ENCODE peak calls at places on chromosomes 1 and 21, in nine cellular contexts. One of them, this sample, is unnamed.

GRCh38 chr1:151946366-151946764 is 37.1 kb upstream of the THEM4 start:
- DNase-seq in ovary: no peak
- DNase-seq in natural killer cell: no peak
- DNase-seq in choroid plexus epithelial cell: no peak
- DNase-seq in sigmoid colon: no peak
- DNase-seq in mucosa of descending colon: no peak
- DNase-seq in AG04450: no peak
- DNase-seq in hepatocyte: no peak
- DNase-seq in AG10803: peak
- DNase-seq in this sample: no peak

GRCh38 chr1:76266762-76267161 is 192.2 kb downstream of the ST6GALNAC3 start:
- DNase-seq in mucosa of descending colon: no peak
- DNase-seq in AG04450: no peak
- DNase-seq in ovary: no peak
- DNase-seq in natural killer cell: no peak
- DNase-seq in sigmoid colon: no peak
- DNase-seq in hepatocyte: no peak
- DNase-seq in choroid plexus epithelial cell: no peak
- DNase-seq in AG10803: no peak
- DNase-seq in this sample: no peak

GRCh38 chr1:156115514-156116374 is 1.2 kb downstream of the LMNA start:
- DNase-seq in ovary: peak
- DNase-seq in choroid plexus epithelial cell: peak
- DNase-seq in AG10803: peak
- DNase-seq in sigmoid colon: peak
- DNase-seq in AG04450: no peak
- DNase-seq in natural killer cell: no peak
- DNase-seq in hepatocyte: peak
- DNase-seq in mucosa of descending colon: peak
- DNase-seq in this sample: no peak

GRCh38 chr1:205791568-205792180 is 16.4 kb upstream of the RAB29 start:
- DNase-seq in natural killer cell: peak
- DNase-seq in AG04450: no peak
- DNase-seq in sigmoid colon: no peak
- DNase-seq in hepatocyte: peak
- DNase-seq in AG10803: peak
- DNase-seq in mucosa of descending colon: peak
- DNase-seq in choroid plexus epithelial cell: peak
- DNase-seq in ovary: peak
- DNase-seq in this sample: peak

GRCh38 chr1:41416081-41416480 is 54.8 kb downstream of the FOXO6 start:
- DNase-seq in natural killer cell: no peak
- DNase-seq in AG04450: no peak
- DNase-seq in choroid plexus epithelial cell: no peak
- DNase-seq in mucosa of descending colon: no peak
- DNase-seq in ovary: no peak
- DNase-seq in AG10803: no peak
- DNase-seq in sigmoid colon: no peak
- DNase-seq in hepatocyte: no peak
- DNase-seq in this sample: no peak

GRCh38 chr1:156126701-156127534 is 12.4 kb downstream of the LMNA start:
- DNase-seq in mucosa of descending colon: peak
- DNase-seq in hepatocyte: peak
- DNase-seq in AG10803: peak
- DNase-seq in natural killer cell: peak
- DNase-seq in sigmoid colon: peak
- DNase-seq in ovary: peak
- DNase-seq in AG04450: peak
- DNase-seq in choroid plexus epithelial cell: peak
- DNase-seq in this sample: peak

GRCh38 chr1:111320066-111320879 is 29.6 kb downstream of the CHIA start:
- DNase-seq in hepatocyte: no peak
- DNase-seq in mucosa of descending colon: no peak
- DNase-seq in AG04450: no peak
- DNase-seq in ovary: no peak
- DNase-seq in sigmoid colon: no peak
- DNase-seq in AG10803: no peak
- DNase-seq in choroid plexus epithelial cell: no peak
- DNase-seq in natural killer cell: no peak
- DNase-seq in this sample: no peak

GRCh38 chr1:226023735-226024134 is 24.6 kb upstream of the SDE2 start:
- DNase-seq in AG04450: no peak
- DNase-seq in ovary: no peak
- DNase-seq in hepatocyte: no peak
- DNase-seq in sigmoid colon: no peak
- DNase-seq in natural killer cell: no peak
- DNase-seq in AG10803: no peak
- DNase-seq in mucosa of descending colon: no peak
- DNase-seq in choroid plexus epithelial cell: no peak
- DNase-seq in this sample: no peak

GRCh38 chr1:226717256-226717909 is 21.7 kb downstream of the ITPKB start:
- DNase-seq in choroid plexus epithelial cell: no peak
- DNase-seq in AG04450: no peak
- DNase-seq in natural killer cell: no peak
- DNase-seq in mucosa of descending colon: no peak
- DNase-seq in AG10803: no peak
- DNase-seq in ovary: no peak
- DNase-seq in sigmoid colon: no peak
- DNase-seq in hepatocyte: no peak
- DNase-seq in this sample: no peak

GRCh38 chr1:63954187-63954586 is 180.4 kb downstream of the ROR1 start:
- DNase-seq in sigmoid colon: no peak
- DNase-seq in natural killer cell: no peak
- DNase-seq in AG04450: no peak
- DNase-seq in hepatocyte: no peak
- DNase-seq in choroid plexus epithelial cell: no peak
- DNase-seq in mucosa of descending colon: no peak
- DNase-seq in ovary: no peak
- DNase-seq in AG10803: no peak
- DNase-seq in this sample: no peak

GRCh38 chr1:15196807-15197530 is 43.4 kb downstream of the TMEM51 start:
- DNase-seq in AG10803: no peak
- DNase-seq in hepatocyte: peak
- DNase-seq in ovary: no peak
- DNase-seq in AG04450: no peak
- DNase-seq in choroid plexus epithelial cell: peak
- DNase-seq in natural killer cell: no peak
- DNase-seq in mucosa of descending colon: peak
- DNase-seq in sigmoid colon: no peak
- DNase-seq in this sample: no peak

GRCh38 chr1:187476671-187477070 is 647.9 kb downstream of the PLA2G4A start:
- DNase-seq in hepatocyte: no peak
- DNase-seq in sigmoid colon: no peak
- DNase-seq in natural killer cell: no peak
- DNase-seq in mucosa of descending colon: no peak
- DNase-seq in AG10803: no peak
- DNase-seq in AG04450: no peak
- DNase-seq in ovary: no peak
- DNase-seq in choroid plexus epithelial cell: peak
- DNase-seq in this sample: no peak

GRCh38 chr1:193519922-193520321 is 333.5 kb upstream of the B3GALT2 start:
- DNase-seq in AG04450: no peak
- DNase-seq in mucosa of descending colon: no peak
- DNase-seq in natural killer cell: no peak
- DNase-seq in choroid plexus epithelial cell: no peak
- DNase-seq in AG10803: no peak
- DNase-seq in hepatocyte: no peak
- DNase-seq in ovary: no peak
- DNase-seq in sigmoid colon: no peak
- DNase-seq in this sample: no peak
- TF ChIP-seq CTCF in AG04450: no peak
- TF ChIP-seq CTCF in mucosa of descending colon: no peak
- TF ChIP-seq CTCF in natural killer cell: no peak
- TF ChIP-seq CTCF in choroid plexus epithelial cell: no peak
- TF ChIP-seq CTCF in AG10803: peak
- TF ChIP-seq CTCF in hepatocyte: no peak
- TF ChIP-seq CTCF in ovary: no peak
- TF ChIP-seq CTCF in sigmoid colon: no peak
- TF ChIP-seq CTCF in this sample: no peak

DNA sequence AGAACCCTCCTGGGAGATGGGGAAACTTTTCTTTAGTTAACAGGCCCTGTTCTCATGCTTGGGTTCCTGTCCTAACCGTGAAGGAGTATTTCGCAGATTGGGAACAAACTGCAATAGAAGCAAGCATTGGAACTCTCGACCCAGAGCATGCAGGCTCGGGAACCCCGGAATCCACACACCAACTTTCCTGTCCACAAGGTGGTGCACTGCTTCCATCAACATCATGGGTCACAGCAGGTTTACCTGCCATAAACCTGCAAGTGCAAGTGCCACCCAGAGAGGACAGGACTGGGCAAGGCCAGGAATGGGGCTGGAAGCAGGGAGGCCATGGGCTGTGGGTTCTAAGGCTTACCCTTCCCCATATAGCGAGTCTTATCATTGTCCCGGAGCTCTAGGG is 6.9 kb downstream of the ENO1 start:
- DNase-seq in choroid plexus epithelial cell: peak
- DNase-seq in natural killer cell: no peak
- DNase-seq in hepatocyte: peak
- DNase-seq in AG04450: no peak
- DNase-seq in mucosa of descending colon: peak
- DNase-seq in sigmoid colon: no peak
- DNase-seq in AG10803: no peak
- DNase-seq in ovary: no peak
- DNase-seq in this sample: no peak
- TF ChIP-seq CTCF in choroid plexus epithelial cell: peak
- TF ChIP-seq CTCF in natural killer cell: no peak
- TF ChIP-seq CTCF in hepatocyte: peak
- TF ChIP-seq CTCF in AG04450: peak
- TF ChIP-seq CTCF in mucosa of descending colon: peak
- TF ChIP-seq CTCF in sigmoid colon: no peak
- TF ChIP-seq CTCF in AG10803: peak
- TF ChIP-seq CTCF in ovary: no peak
- TF ChIP-seq CTCF in this sample: no peak

GRCh38 chr21:17554619-17555472 is 42.0 kb downstream of the CXADR start:
- DNase-seq in ovary: no peak
- DNase-seq in mucosa of descending colon: peak
- DNase-seq in hepatocyte: no peak
- DNase-seq in sigmoid colon: no peak
- DNase-seq in natural killer cell: no peak
- DNase-seq in AG04450: no peak
- DNase-seq in AG10803: peak
- DNase-seq in choroid plexus epithelial cell: no peak
- DNase-seq in this sample: no peak
- TF ChIP-seq CTCF in ovary: no peak
- TF ChIP-seq CTCF in mucosa of descending colon: no peak
- TF ChIP-seq CTCF in hepatocyte: peak
- TF ChIP-seq CTCF in sigmoid colon: no peak
- TF ChIP-seq CTCF in natural killer cell: no peak
- TF ChIP-seq CTCF in AG04450: peak
- TF ChIP-seq CTCF in AG10803: peak
- TF ChIP-seq CTCF in choroid plexus epithelial cell: no peak
- TF ChIP-seq CTCF in this sample: no peak

DNA sequence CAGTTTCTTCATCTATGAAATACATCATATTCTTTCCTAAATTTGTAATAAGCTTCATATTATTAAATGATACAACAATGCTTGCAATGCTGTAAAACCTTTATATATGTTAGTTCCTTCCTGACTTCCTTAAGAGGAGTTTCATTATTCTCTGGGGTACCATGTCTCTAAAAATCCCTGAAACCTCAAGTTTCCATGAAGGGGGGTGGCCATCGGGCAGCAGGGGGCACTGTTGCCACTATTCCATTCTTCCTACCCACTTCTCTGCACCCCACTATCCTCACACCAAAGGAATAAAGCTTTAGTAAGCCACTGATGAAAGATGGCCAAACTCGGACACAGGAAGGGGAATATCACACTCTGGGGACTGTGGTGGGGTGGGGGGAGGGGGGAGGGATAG is 9.0 kb upstream of the DMRTB1 start:
- DNase-seq in AG10803: no peak
- DNase-seq in ovary: no peak
- DNase-seq in hepatocyte: no peak
- DNase-seq in AG04450: no peak
- DNase-seq in choroid plexus epithelial cell: no peak
- DNase-seq in mucosa of descending colon: no peak
- DNase-seq in sigmoid colon: no peak
- DNase-seq in natural killer cell: no peak
- DNase-seq in this sample: no peak
- TF ChIP-seq CTCF in AG10803: peak
- TF ChIP-seq CTCF in ovary: no peak
- TF ChIP-seq CTCF in hepatocyte: peak
- TF ChIP-seq CTCF in AG04450: peak
- TF ChIP-seq CTCF in choroid plexus epithelial cell: peak
- TF ChIP-seq CTCF in mucosa of descending colon: no peak
- TF ChIP-seq CTCF in sigmoid colon: no peak
- TF ChIP-seq CTCF in natural killer cell: peak
- TF ChIP-seq CTCF in this sample: no peak

DNA sequence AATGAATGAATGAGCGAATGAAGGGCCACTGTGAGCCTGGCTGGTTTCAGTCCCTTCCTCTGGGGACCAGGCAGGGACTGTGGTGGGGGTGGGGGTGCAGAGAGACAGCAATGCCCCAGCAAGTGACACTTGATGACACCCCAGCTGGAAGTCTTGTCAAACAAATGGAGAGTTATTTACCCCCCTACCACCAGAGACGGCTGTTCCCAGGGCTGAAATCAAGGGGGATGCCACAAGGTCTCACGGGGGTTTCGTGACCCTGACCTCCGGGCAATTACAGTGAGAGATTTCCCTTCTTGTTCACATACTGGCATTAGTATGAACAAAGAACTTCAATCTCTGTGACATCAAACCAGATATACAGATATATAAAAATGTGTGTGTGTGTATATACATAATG is 34.0 kb upstream of the LMO4 start:
- DNase-seq in hepatocyte: no peak
- DNase-seq in mucosa of descending colon: no peak
- DNase-seq in choroid plexus epithelial cell: no peak
- DNase-seq in sigmoid colon: no peak
- DNase-seq in ovary: no peak
- DNase-seq in AG10803: no peak
- DNase-seq in AG04450: no peak
- DNase-seq in natural killer cell: no peak
- DNase-seq in this sample: no peak
- TF ChIP-seq CTCF in hepatocyte: no peak
- TF ChIP-seq CTCF in mucosa of descending colon: no peak
- TF ChIP-seq CTCF in choroid plexus epithelial cell: no peak
- TF ChIP-seq CTCF in sigmoid colon: no peak
- TF ChIP-seq CTCF in ovary: no peak
- TF ChIP-seq CTCF in AG10803: no peak
- TF ChIP-seq CTCF in AG04450: no peak
- TF ChIP-seq CTCF in natural killer cell: no peak
- TF ChIP-seq CTCF in this sample: no peak

GRCh38 chr1:223549740-223550139 is 115.8 kb downstream of the CAPN8 start:
- DNase-seq in natural killer cell: no peak
- DNase-seq in AG04450: no peak
- DNase-seq in AG10803: no peak
- DNase-seq in mucosa of descending colon: no peak
- DNase-seq in sigmoid colon: no peak
- DNase-seq in hepatocyte: no peak
- DNase-seq in ovary: no peak
- DNase-seq in choroid plexus epithelial cell: no peak
- DNase-seq in this sample: no peak
- TF ChIP-seq CTCF in natural killer cell: no peak
- TF ChIP-seq CTCF in AG04450: no peak
- TF ChIP-seq CTCF in AG10803: no peak
- TF ChIP-seq CTCF in mucosa of descending colon: no peak
- TF ChIP-seq CTCF in sigmoid colon: no peak
- TF ChIP-seq CTCF in hepatocyte: no peak
- TF ChIP-seq CTCF in ovary: no peak
- TF ChIP-seq CTCF in choroid plexus epithelial cell: no peak
- TF ChIP-seq CTCF in this sample: no peak

This sample was measured in activated B cell treated with CpG ODN at 0.5 μM for 24 hours.